ENCODE peak calls at places on chromosomes 13 and 19, in nine cellular contexts. One of them, this sample, is unnamed.

GRCh38 chr19:35223084-35223790 is 5.3 kb downstream of the FAM187B start:
- DNase-seq in HTR-8/SVneo: no peak
- DNase-seq in upper lobe of left lung: no peak
- DNase-seq in choroid plexus epithelial cell: no peak
- DNase-seq in lower leg skin: no peak
- DNase-seq in heart left ventricle: no peak
- DNase-seq in activated CD4-positive, alpha-beta T cell treated with anti-CD3 and anti-CD28 coated beads for 24 hours: no peak
- DNase-seq in mesendoderm: no peak
- DNase-seq in activated naive CD4-positive, alpha-beta T cell treated with anti-CD3 and anti-CD28 coated beads for 36 hours: peak
- DNase-seq in this sample: no peak

GRCh38 chr13:75250526-75251183 is 231.3 kb downstream of the TBC1D4 start:
- DNase-seq in HTR-8/SVneo: no peak
- DNase-seq in upper lobe of left lung: no peak
- DNase-seq in choroid plexus epithelial cell: peak
- DNase-seq in lower leg skin: no peak
- DNase-seq in heart left ventricle: no peak
- DNase-seq in activated CD4-positive, alpha-beta T cell treated with anti-CD3 and anti-CD28 coated beads for 24 hours: no peak
- DNase-seq in mesendoderm: no peak
- DNase-seq in activated naive CD4-positive, alpha-beta T cell treated with anti-CD3 and anti-CD28 coated beads for 36 hours: no peak
- DNase-seq in this sample: no peak

GRCh38 chr19:16957151-16957662 is 68.4 kb downstream of the F2RL3 start:
- DNase-seq in HTR-8/SVneo: no peak
- DNase-seq in upper lobe of left lung: peak
- DNase-seq in choroid plexus epithelial cell: peak
- DNase-seq in lower leg skin: no peak
- DNase-seq in heart left ventricle: no peak
- DNase-seq in activated CD4-positive, alpha-beta T cell treated with anti-CD3 and anti-CD28 coated beads for 24 hours: no peak
- DNase-seq in mesendoderm: no peak
- DNase-seq in activated naive CD4-positive, alpha-beta T cell treated with anti-CD3 and anti-CD28 coated beads for 36 hours: no peak
- DNase-seq in this sample: no peak

GRCh38 chr13:22175211-22175610 is 504.3 kb downstream of the FGF9 start:
- DNase-seq in HTR-8/SVneo: no peak
- DNase-seq in upper lobe of left lung: no peak
- DNase-seq in choroid plexus epithelial cell: no peak
- DNase-seq in lower leg skin: no peak
- DNase-seq in heart left ventricle: no peak
- DNase-seq in activated CD4-positive, alpha-beta T cell treated with anti-CD3 and anti-CD28 coated beads for 24 hours: no peak
- DNase-seq in mesendoderm: peak
- DNase-seq in activated naive CD4-positive, alpha-beta T cell treated with anti-CD3 and anti-CD28 coated beads for 36 hours: no peak
- DNase-seq in this sample: no peak

GRCh38 chr13:95032114-95032513 is 269.1 kb downstream of the ABCC4 start:
- DNase-seq in HTR-8/SVneo: no peak
- DNase-seq in upper lobe of left lung: no peak
- DNase-seq in choroid plexus epithelial cell: no peak
- DNase-seq in lower leg skin: no peak
- DNase-seq in heart left ventricle: no peak
- DNase-seq in activated CD4-positive, alpha-beta T cell treated with anti-CD3 and anti-CD28 coated beads for 24 hours: no peak
- DNase-seq in mesendoderm: no peak
- DNase-seq in activated naive CD4-positive, alpha-beta T cell treated with anti-CD3 and anti-CD28 coated beads for 36 hours: no peak
- DNase-seq in this sample: no peak

GRCh38 chr19:11581740-11582139 is 4.3 kb upstream of the ACP5 start:
- DNase-seq in HTR-8/SVneo: no peak
- DNase-seq in upper lobe of left lung: no peak
- DNase-seq in choroid plexus epithelial cell: peak
- DNase-seq in lower leg skin: no peak
- DNase-seq in heart left ventricle: no peak
- DNase-seq in activated CD4-positive, alpha-beta T cell treated with anti-CD3 and anti-CD28 coated beads for 24 hours: peak
- DNase-seq in mesendoderm: no peak
- DNase-seq in activated naive CD4-positive, alpha-beta T cell treated with anti-CD3 and anti-CD28 coated beads for 36 hours: peak
- DNase-seq in this sample: no peak

GRCh38 chr13:94269557-94269956 is 209.9 kb downstream of the DCT start:
- DNase-seq in HTR-8/SVneo: no peak
- DNase-seq in upper lobe of left lung: no peak
- DNase-seq in choroid plexus epithelial cell: no peak
- DNase-seq in lower leg skin: no peak
- DNase-seq in heart left ventricle: no peak
- DNase-seq in activated CD4-positive, alpha-beta T cell treated with anti-CD3 and anti-CD28 coated beads for 24 hours: no peak
- DNase-seq in mesendoderm: no peak
- DNase-seq in activated naive CD4-positive, alpha-beta T cell treated with anti-CD3 and anti-CD28 coated beads for 36 hours: no peak
- DNase-seq in this sample: no peak

GRCh38 chr13:112444416-112445399 is 68.6 kb downstream of the SPACA7 start:
- DNase-seq in HTR-8/SVneo: no peak
- DNase-seq in upper lobe of left lung: peak
- DNase-seq in choroid plexus epithelial cell: no peak
- DNase-seq in lower leg skin: no peak
- DNase-seq in heart left ventricle: peak
- DNase-seq in activated CD4-positive, alpha-beta T cell treated with anti-CD3 and anti-CD28 coated beads for 24 hours: no peak
- DNase-seq in mesendoderm: no peak
- DNase-seq in activated naive CD4-positive, alpha-beta T cell treated with anti-CD3 and anti-CD28 coated beads for 36 hours: no peak
- DNase-seq in this sample: no peak

GRCh38 chr19:13430790-13431582 is 75.3 kb downstream of the CACNA1A start:
- DNase-seq in HTR-8/SVneo: peak
- DNase-seq in upper lobe of left lung: peak
- DNase-seq in choroid plexus epithelial cell: peak
- DNase-seq in lower leg skin: no peak
- DNase-seq in heart left ventricle: no peak
- DNase-seq in activated CD4-positive, alpha-beta T cell treated with anti-CD3 and anti-CD28 coated beads for 24 hours: peak
- DNase-seq in mesendoderm: peak
- DNase-seq in activated naive CD4-positive, alpha-beta T cell treated with anti-CD3 and anti-CD28 coated beads for 36 hours: peak
- DNase-seq in this sample: peak

GRCh38 chr13:23705578-23705977 is 135.4 kb downstream of the TNFRSF19 start:
- DNase-seq in HTR-8/SVneo: no peak
- DNase-seq in upper lobe of left lung: no peak
- DNase-seq in choroid plexus epithelial cell: peak
- DNase-seq in lower leg skin: no peak
- DNase-seq in heart left ventricle: no peak
- DNase-seq in activated CD4-positive, alpha-beta T cell treated with anti-CD3 and anti-CD28 coated beads for 24 hours: no peak
- DNase-seq in mesendoderm: no peak
- DNase-seq in activated naive CD4-positive, alpha-beta T cell treated with anti-CD3 and anti-CD28 coated beads for 36 hours: no peak
- DNase-seq in this sample: no peak

GRCh38 chr13:51154029-51154555 is 43.0 kb upstream of the C13orf42 start:
- DNase-seq in HTR-8/SVneo: no peak
- DNase-seq in upper lobe of left lung: no peak
- DNase-seq in choroid plexus epithelial cell: peak
- DNase-seq in lower leg skin: no peak
- DNase-seq in heart left ventricle: no peak
- DNase-seq in activated CD4-positive, alpha-beta T cell treated with anti-CD3 and anti-CD28 coated beads for 24 hours: no peak
- DNase-seq in mesendoderm: no peak
- DNase-seq in activated naive CD4-positive, alpha-beta T cell treated with anti-CD3 and anti-CD28 coated beads for 36 hours: peak
- DNase-seq in this sample: no peak

GRCh38 chr19:2375341-2376121 is 15.5 kb downstream of the TMPRSS9 start:
- DNase-seq in HTR-8/SVneo: no peak
- DNase-seq in upper lobe of left lung: no peak
- DNase-seq in choroid plexus epithelial cell: no peak
- DNase-seq in lower leg skin: no peak
- DNase-seq in heart left ventricle: no peak
- DNase-seq in activated CD4-positive, alpha-beta T cell treated with anti-CD3 and anti-CD28 coated beads for 24 hours: no peak
- DNase-seq in mesendoderm: no peak
- DNase-seq in activated naive CD4-positive, alpha-beta T cell treated with anti-CD3 and anti-CD28 coated beads for 36 hours: no peak
- DNase-seq in this sample: no peak

GRCh38 chr13:98761126-98761978 is 8.9 kb upstream of the SLC15A1 start:
- DNase-seq in HTR-8/SVneo: no peak
- DNase-seq in upper lobe of left lung: no peak
- DNase-seq in choroid plexus epithelial cell: peak
- DNase-seq in lower leg skin: no peak
- DNase-seq in heart left ventricle: no peak
- DNase-seq in activated CD4-positive, alpha-beta T cell treated with anti-CD3 and anti-CD28 coated beads for 24 hours: no peak
- DNase-seq in mesendoderm: no peak
- DNase-seq in activated naive CD4-positive, alpha-beta T cell treated with anti-CD3 and anti-CD28 coated beads for 36 hours: no peak
- DNase-seq in this sample: no peak

GRCh38 chr13:110915874-110916670 is 1.2 kb upstream of the ANKRD10 start:
- DNase-seq in HTR-8/SVneo: no peak
- DNase-seq in upper lobe of left lung: no peak
- DNase-seq in choroid plexus epithelial cell: peak
- DNase-seq in lower leg skin: no peak
- DNase-seq in heart left ventricle: no peak
- DNase-seq in activated CD4-positive, alpha-beta T cell treated with anti-CD3 and anti-CD28 coated beads for 24 hours: no peak
- DNase-seq in mesendoderm: no peak
- DNase-seq in activated naive CD4-positive, alpha-beta T cell treated with anti-CD3 and anti-CD28 coated beads for 36 hours: no peak
- DNase-seq in this sample: no peak

GRCh38 chr19:46217476-46217875 is 12.1 kb upstream of the IGFL1 start:
- DNase-seq in HTR-8/SVneo: no peak
- DNase-seq in upper lobe of left lung: no peak
- DNase-seq in choroid plexus epithelial cell: no peak
- DNase-seq in lower leg skin: no peak
- DNase-seq in heart left ventricle: no peak
- DNase-seq in activated CD4-positive, alpha-beta T cell treated with anti-CD3 and anti-CD28 coated beads for 24 hours: no peak
- DNase-seq in mesendoderm: no peak
- DNase-seq in activated naive CD4-positive, alpha-beta T cell treated with anti-CD3 and anti-CD28 coated beads for 36 hours: no peak
- DNase-seq in this sample: no peak

GRCh38 chr13:51958217-51958547 is 53.1 kb downstream of the ATP7B start:
- DNase-seq in HTR-8/SVneo: no peak
- DNase-seq in upper lobe of left lung: no peak
- DNase-seq in choroid plexus epithelial cell: no peak
- DNase-seq in lower leg skin: no peak
- DNase-seq in heart left ventricle: no peak
- DNase-seq in activated CD4-positive, alpha-beta T cell treated with anti-CD3 and anti-CD28 coated beads for 24 hours: no peak
- DNase-seq in mesendoderm: peak
- DNase-seq in activated naive CD4-positive, alpha-beta T cell treated with anti-CD3 and anti-CD28 coated beads for 36 hours: no peak
- DNase-seq in this sample: no peak

GRCh38 chr19:12884926-12885748 is 1.9 kb downstream of the KLF1 start:
- DNase-seq in HTR-8/SVneo: no peak
- DNase-seq in upper lobe of left lung: peak
- DNase-seq in choroid plexus epithelial cell: peak
- DNase-seq in lower leg skin: peak
- DNase-seq in heart left ventricle: peak
- DNase-seq in activated CD4-positive, alpha-beta T cell treated with anti-CD3 and anti-CD28 coated beads for 24 hours: peak
- DNase-seq in mesendoderm: peak
- DNase-seq in activated naive CD4-positive, alpha-beta T cell treated with anti-CD3 and anti-CD28 coated beads for 36 hours: peak
- DNase-seq in this sample: peak

GRCh38 chr19:54341295-54341694 is 2.3 kb upstream of the LILRA4 start:
- DNase-seq in HTR-8/SVneo: no peak
- DNase-seq in upper lobe of left lung: no peak
- DNase-seq in choroid plexus epithelial cell: no peak
- DNase-seq in lower leg skin: no peak
- DNase-seq in heart left ventricle: no peak
- DNase-seq in activated CD4-positive, alpha-beta T cell treated with anti-CD3 and anti-CD28 coated beads for 24 hours: no peak
- DNase-seq in mesendoderm: no peak
- DNase-seq in activated naive CD4-positive, alpha-beta T cell treated with anti-CD3 and anti-CD28 coated beads for 36 hours: no peak
- DNase-seq in this sample: no peak

GRCh38 chr13:30004204-30004603 is 153.8 kb upstream of the UBL3 start:
- DNase-seq in HTR-8/SVneo: no peak
- DNase-seq in upper lobe of left lung: no peak
- DNase-seq in choroid plexus epithelial cell: no peak
- DNase-seq in lower leg skin: no peak
- DNase-seq in heart left ventricle: no peak
- DNase-seq in activated CD4-positive, alpha-beta T cell treated with anti-CD3 and anti-CD28 coated beads for 24 hours: no peak
- DNase-seq in mesendoderm: no peak
- DNase-seq in activated naive CD4-positive, alpha-beta T cell treated with anti-CD3 and anti-CD28 coated beads for 36 hours: no peak
- DNase-seq in this sample: no peak

GRCh38 chr19:35673121-35673804 is 6.9 kb downstream of the UPK1A start:
- DNase-seq in HTR-8/SVneo: peak
- DNase-seq in upper lobe of left lung: peak
- DNase-seq in choroid plexus epithelial cell: peak
- DNase-seq in lower leg skin: no peak
- DNase-seq in heart left ventricle: no peak
- DNase-seq in activated CD4-positive, alpha-beta T cell treated with anti-CD3 and anti-CD28 coated beads for 24 hours: peak
- DNase-seq in mesendoderm: peak
- DNase-seq in activated naive CD4-positive, alpha-beta T cell treated with anti-CD3 and anti-CD28 coated beads for 36 hours: peak
- DNase-seq in this sample: peak

GRCh38 chr13:33493672-33494365 is 208.3 kb upstream of the STARD13 start:
- DNase-seq in HTR-8/SVneo: no peak
- DNase-seq in upper lobe of left lung: no peak
- DNase-seq in choroid plexus epithelial cell: no peak
- DNase-seq in lower leg skin: no peak
- DNase-seq in heart left ventricle: no peak
- DNase-seq in activated CD4-positive, alpha-beta T cell treated with anti-CD3 and anti-CD28 coated beads for 24 hours: no peak
- DNase-seq in mesendoderm: no peak
- DNase-seq in activated naive CD4-positive, alpha-beta T cell treated with anti-CD3 and anti-CD28 coated beads for 36 hours: no peak
- DNase-seq in this sample: no peak

This sample was measured in GM12892.